ENCODE peak calls at places on chromosomes 16 and 17, in seven cellular contexts. U is iPS DF 19.7, R is retinal pigment epithelial cell, C is fibroblast of the aortic adventitia, T is NCI-H1417, A is SK-N-DZ, Q is osteocyte. L is an unnamed sample.

GRCh38 chr17:15379659-15380058 is 38.3 kb upstream of the TEKT3 start:
- DNase-seq in U (no peak), R (no peak), C (no peak), T (no peak), A (no peak), Q (no peak), L (no peak)

GRCh38 chr17:2900842-2901241 is 104.6 kb downstream of the RAP1GAP2 start:
- DNase-seq in U (no peak), R (no peak), C (no peak), T (no peak), A (no peak), Q (no peak), L (no peak)

GRCh38 chr16:75733305-75734141 is 7.2 kb upstream of the CPHXL start:
- DNase-seq in U (no peak), R (no peak), C (peak; percentile 97), T (peak; percentile 9), A (peak; percentile 20), Q (no peak), L (no peak)

GRCh38 chr16:10871157-10871991 is 5.6 kb upstream of the CIITA start:
- DNase-seq in U (no peak), R (peak; percentile 52), C (peak; percentile 54), T (no peak), A (no peak), Q (no peak), L (no peak)

GRCh38 chr17:62696726-62697490 is 69.4 kb downstream of the MRC2 start:
- DNase-seq in U (no peak), R (no peak), C (peak; percentile 38), T (no peak), A (peak; percentile 39), Q (no peak), L (no peak)

GRCh38 chr16:56294599-56294998 is 103.3 kb downstream of the GNAO1 start:
- DNase-seq in U (no peak), R (peak; percentile 77), C (peak; percentile 90), T (no peak), A (no peak), Q (no peak), L (no peak)

GRCh38 chr16:11610121-11610505 is 23.4 kb upstream of the LITAF start:
- DNase-seq in U (no peak), R (no peak), C (no peak), T (no peak), A (no peak), Q (no peak), L (no peak)

GRCh38 chr16:20830372-20830771 is 24.0 kb downstream of the REXO5 start:
- DNase-seq in U (no peak), R (no peak), C (peak; percentile 16), T (no peak), A (no peak), Q (no peak), L (no peak)

GRCh38 chr17:73166731-73167581 is 2.1 kb downstream of the SSTR2 start:
- DNase-seq in U (no peak), R (no peak), C (peak; percentile 27), T (no peak), A (peak; percentile 40), Q (no peak), L (no peak)

GRCh38 chr16:89670496-89671431 is 13.1 kb downstream of the SPATA33 start:
- DNase-seq in U (no peak), R (no peak), C (peak; percentile 34), T (no peak), A (no peak), Q (no peak), L (no peak)

GRCh38 chr16:19901164-19901563 is 16.5 kb upstream of the GPRC5B start:
- DNase-seq in U (no peak), R (no peak), C (no peak), T (no peak), A (no peak), Q (no peak), L (no peak)

GRCh38 chr17:80252871-80253270 is 7.8 kb upstream of the RNF213 start:
- DNase-seq in U (no peak), R (no peak), C (no peak), T (peak; percentile 64), A (peak; percentile 48), Q (no peak), L (no peak)